ENCODE peak calls at places on chromosomes 1 and 21, in seven cellular contexts. Q is activated naive CD4-positive, alpha-beta T cell; O is Calu3; X is NCI-H2081; Z is endothelial cell; Y is vagina; H is A172. C is an unnamed sample.
A peak's percentile ranks its signal among the peaks of the same experiment; 100 is the strongest.

GRCh38 chr1:201254625-201255469 is 28.5 kb upstream of the PKP1 start:
- DNase-seq in O (peak; percentile 91), X (peak; percentile 49), H (peak; percentile 28), Y (peak; percentile 80), Q (peak; percentile 50), Z (peak; percentile 98), C (no peak)

GRCh38 chr1:222087207-222087920 is 345.5 kb upstream of the DUSP10 start:
- DNase-seq in O (no peak), X (no peak), Y (no peak), Q (no peak), H (no peak), Z (no peak), C (no peak)

GRCh38 chr21:37917612-37918011 is 1.4 kb upstream of the KCNJ6 start:
- DNase-seq in Z (no peak), H (no peak), Q (no peak), Y (no peak), X (no peak), O (no peak), C (no peak)

GRCh38 chr1:54931275-54931805 is 44.3 kb upstream of the DHCR24 start:
- DNase-seq in H (no peak), Z (no peak), O (no peak), Q (no peak), Y (no peak), X (no peak), C (no peak)

GRCh38 chr1:155079487-155080249 is 1.0 kb downstream of the EFNA3 start:
- DNase-seq in X (no peak), O (no peak), Y (no peak), Q (no peak), Z (no peak), H (no peak), C (no peak)

GRCh38 chr1:180862305-180862704 is 50.4 kb upstream of the KIAA1614 start:
- DNase-seq in Y (no peak), Z (no peak), Q (no peak), X (no peak), H (no peak), O (no peak), C (no peak)

GRCh38 chr1:187928288-187928687 is 1099.5 kb downstream of the PLA2G4A start:
- DNase-seq in O (peak; percentile 63), Q (no peak), Y (no peak), H (peak; percentile 56), Z (peak; percentile 47), X (no peak), C (no peak)

GRCh38 chr1:115413208-115413607 is 75.2 kb upstream of the NGF start:
- DNase-seq in H (no peak), Q (no peak), O (no peak), X (no peak), Z (no peak), Y (no peak), C (no peak)

GRCh38 chr1:16960560-16961296 is 19.7 kb downstream of the MFAP2 start:
- DNase-seq in X (peak; percentile 81), Y (no peak), O (peak; percentile 91), Z (peak; percentile 92), H (no peak), Q (peak; percentile 60), C (peak; percentile 51)

GRCh38 chr1:202036595-202037387 is 26.4 kb downstream of the ELF3 start:
- DNase-seq in Y (no peak), X (no peak), O (no peak), Z (no peak), Q (no peak), H (no peak), C (no peak)

C was measured in anterior cingulate cortex.